ENCODE peak calls at places on chromosomes 16 and 17, in five cellular contexts. One of them, this sample, is unnamed.
A peak's percentile ranks its signal among the peaks of the same experiment; 100 is the strongest.

GRCh38 chr17:78538033-78538776 is 39.0 kb downstream of the DNAH17 start:
- DNase-seq in fibroblast of lung: no peak
- DNase-seq in stomach: no peak
- DNase-seq in right cardiac atrium: peak; percentile 4
- DNase-seq in small intestine: no peak
- DNase-seq in this sample: no peak

GRCh38 chr17:40839194-40839593 is 16.8 kb upstream of the KRT10 start:
- DNase-seq in stomach: no peak
- DNase-seq in small intestine: no peak
- DNase-seq in right cardiac atrium: no peak
- DNase-seq in fibroblast of lung: no peak
- DNase-seq in this sample: no peak

GRCh38 chr16:87190288-87191240 is 126.6 kb downstream of the C16orf95 start:
- DNase-seq in stomach: no peak
- DNase-seq in fibroblast of lung: peak; percentile 66
- DNase-seq in right cardiac atrium: no peak
- DNase-seq in small intestine: no peak
- DNase-seq in this sample: no peak

GRCh38 chr16:70289229-70290098 is at the start of gene AARS1:
- DNase-seq in fibroblast of lung: peak; percentile 100
- DNase-seq in stomach: peak; percentile 96
- DNase-seq in small intestine: peak; percentile 99
- DNase-seq in right cardiac atrium: peak; percentile 98
- DNase-seq in this sample: peak; percentile 97

GRCh38 chr17:38886643-38887010 is 16.8 kb downstream of the LASP1 start:
- DNase-seq in fibroblast of lung: no peak
- DNase-seq in small intestine: peak; percentile 93
- DNase-seq in right cardiac atrium: peak; percentile 49
- DNase-seq in stomach: no peak
- DNase-seq in this sample: no peak

GRCh38 chr16:3659200-3659599 is 4.7 kb downstream of the DNASE1 start:
- DNase-seq in stomach: no peak
- DNase-seq in fibroblast of lung: peak; percentile 29
- DNase-seq in right cardiac atrium: no peak
- DNase-seq in small intestine: no peak
- DNase-seq in this sample: no peak

GRCh38 chr17:1455291-1455747 is 713 bp downstream of the CRK start:
- DNase-seq in stomach: peak; percentile 62
- DNase-seq in fibroblast of lung: peak; percentile 67
- DNase-seq in small intestine: peak; percentile 66
- DNase-seq in right cardiac atrium: peak; percentile 87
- DNase-seq in this sample: peak; percentile 68

GRCh38 chr16:496097-496886 is 31.2 kb upstream of the CAPN15 start:
- DNase-seq in right cardiac atrium: peak; percentile 24
- DNase-seq in fibroblast of lung: no peak
- DNase-seq in small intestine: no peak
- DNase-seq in stomach: no peak
- DNase-seq in this sample: no peak

GRCh38 chr16:80027007-80027965 is 426.7 kb upstream of the MAF start:
- DNase-seq in stomach: peak; percentile 35
- DNase-seq in fibroblast of lung: peak; percentile 97
- DNase-seq in small intestine: peak; percentile 97
- DNase-seq in right cardiac atrium: peak; percentile 61
- DNase-seq in this sample: peak; percentile 40

GRCh38 chr16:89004209-89004831 is 27.3 kb upstream of the CBFA2T3 start:
- DNase-seq in fibroblast of lung: no peak
- DNase-seq in stomach: no peak
- DNase-seq in right cardiac atrium: peak; percentile 81
- DNase-seq in small intestine: peak; percentile 7
- DNase-seq in this sample: peak; percentile 50

GRCh38 chr16:50266337-50267091 is at the start of gene ADCY7:
- DNase-seq in small intestine: peak; percentile 81
- DNase-seq in stomach: peak; percentile 63
- DNase-seq in fibroblast of lung: peak; percentile 91
- DNase-seq in right cardiac atrium: peak; percentile 93
- DNase-seq in this sample: peak; percentile 69

DNA sequence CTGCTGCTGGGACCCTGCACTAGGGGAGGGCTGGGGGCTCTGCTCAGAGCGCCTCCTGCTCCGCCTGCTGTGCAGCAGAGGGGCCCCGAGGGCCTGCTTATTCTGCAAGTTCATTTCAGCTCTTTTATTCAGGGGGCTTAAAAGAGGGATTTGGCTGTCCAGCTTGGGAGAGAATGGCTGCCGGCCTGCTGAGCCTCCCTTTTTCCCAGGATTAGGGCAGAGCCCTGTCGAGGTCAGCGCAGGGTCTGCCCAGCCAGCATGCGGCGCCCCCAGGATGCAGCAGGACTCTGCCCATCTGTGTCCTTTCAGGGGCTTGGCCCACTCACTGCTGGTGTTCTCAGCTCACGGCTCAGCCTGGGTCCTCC is 1.1 kb downstream of the SMIM5 start:
- DNase-seq in stomach: no peak
- DNase-seq in fibroblast of lung: no peak
- DNase-seq in right cardiac atrium: no peak
- DNase-seq in small intestine: no peak
- DNase-seq in this sample: no peak
- H3K4me3 ChIP-seq in stomach: peak overlapping the region; percentile 33
- H3K4me3 ChIP-seq in fibroblast of lung: no peak overlapping the region
- H3K4me3 ChIP-seq in right cardiac atrium: no peak overlapping the region
- H3K4me3 ChIP-seq in small intestine: no peak overlapping the region
- H3K4me3 ChIP-seq in this sample: peak overlapping the region; percentile 64

GRCh38 chr17:65542595-65542994 is 18.9 kb downstream of the AXIN2 start:
- DNase-seq in small intestine: no peak
- DNase-seq in right cardiac atrium: no peak
- DNase-seq in fibroblast of lung: no peak
- DNase-seq in stomach: no peak
- DNase-seq in this sample: no peak
- H3K4me1 ChIP-seq in small intestine: no peaks in the 10 kb centered on the region
- H3K4me1 ChIP-seq in right cardiac atrium: peaks cover 20% of the 10 kb centered on the region
- H3K4me1 ChIP-seq in fibroblast of lung: no peaks in the 10 kb centered on the region
- H3K4me1 ChIP-seq in stomach: peaks cover 24% of the 10 kb centered on the region
- H3K4me1 ChIP-seq in this sample: peaks cover 79% of the 10 kb centered on the region

GRCh38 chr16:14150796-14151195 is 79.7 kb downstream of the MRTFB start:
- DNase-seq in right cardiac atrium: no peak
- DNase-seq in stomach: no peak
- DNase-seq in fibroblast of lung: no peak
- DNase-seq in small intestine: no peak
- DNase-seq in this sample: no peak

GRCh38 chr16:14151256-14152030 is 80.3 kb downstream of the MRTFB start:
- DNase-seq in right cardiac atrium: no peak
- DNase-seq in small intestine: no peak
- DNase-seq in fibroblast of lung: no peak
- DNase-seq in stomach: no peak
- DNase-seq in this sample: no peak

DNA sequence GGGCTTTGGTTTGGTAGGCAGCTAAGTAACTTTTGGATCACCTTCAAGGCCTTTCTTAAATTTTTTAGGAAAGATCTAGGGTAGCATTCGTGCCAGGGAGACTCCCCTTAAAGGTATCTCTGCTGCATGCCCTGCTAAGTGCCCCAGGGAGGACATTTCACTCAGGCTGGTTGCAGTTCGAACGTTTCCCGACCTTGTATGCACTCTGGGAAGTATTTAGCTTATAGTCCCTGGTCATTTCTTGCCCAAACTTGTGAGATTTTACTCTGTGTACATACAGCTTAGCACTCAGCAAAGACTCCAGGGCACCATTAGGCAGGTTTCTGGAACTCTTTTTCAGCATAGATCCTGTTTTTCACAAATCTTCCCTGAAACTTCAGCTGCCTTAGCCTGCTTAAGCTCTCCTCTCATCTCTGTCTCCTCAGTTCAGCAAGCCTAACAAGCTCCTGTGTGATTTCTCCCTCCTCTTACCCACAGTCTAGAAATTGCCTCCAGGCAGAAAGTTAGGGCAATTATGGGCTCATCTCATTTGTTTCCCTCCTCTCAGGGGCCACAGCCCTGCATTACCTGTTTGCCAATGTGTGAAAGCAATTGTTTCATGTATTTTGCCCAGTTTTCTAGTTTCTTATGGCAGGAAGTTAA is 84.6 kb downstream of the MRTFB start:
- DNase-seq in small intestine: no peak
- DNase-seq in fibroblast of lung: no peak
- DNase-seq in stomach: no peak
- DNase-seq in right cardiac atrium: no peak
- DNase-seq in this sample: no peak
- H3K27ac ChIP-seq in small intestine: no peak overlapping the region
- H3K27ac ChIP-seq in fibroblast of lung: no peak overlapping the region
- H3K27ac ChIP-seq in stomach: no peak overlapping the region
- H3K27ac ChIP-seq in right cardiac atrium: peak overlapping the region; percentile 34
- H3K27ac ChIP-seq in this sample: peak overlapping the region; percentile 62

GRCh38 chr16:72938426-72939164 is 109.3 kb downstream of the ZFHX3 start:
- DNase-seq in fibroblast of lung: peak; percentile 88
- DNase-seq in small intestine: peak; percentile 39
- DNase-seq in stomach: peak; percentile 46
- DNase-seq in right cardiac atrium: peak; percentile 98
- DNase-seq in this sample: peak; percentile 92

GRCh38 chr16:72940886-72941285 is 107.0 kb downstream of the ZFHX3 start:
- DNase-seq in fibroblast of lung: no peak
- DNase-seq in stomach: no peak
- DNase-seq in small intestine: no peak
- DNase-seq in right cardiac atrium: no peak
- DNase-seq in this sample: no peak

GRCh38 chr16:72937916-72938315 is 110.0 kb downstream of the ZFHX3 start:
- DNase-seq in small intestine: no peak
- DNase-seq in fibroblast of lung: no peak
- DNase-seq in right cardiac atrium: no peak
- DNase-seq in stomach: no peak
- DNase-seq in this sample: no peak

GRCh38 chr16:72937360-72937759 is 110.6 kb downstream of the ZFHX3 start:
- DNase-seq in fibroblast of lung: no peak
- DNase-seq in small intestine: no peak
- DNase-seq in right cardiac atrium: no peak
- DNase-seq in stomach: no peak
- DNase-seq in this sample: no peak

GRCh38 chr16:72939247-72939646 is 108.7 kb downstream of the ZFHX3 start:
- DNase-seq in small intestine: peak; percentile 49
- DNase-seq in stomach: no peak
- DNase-seq in right cardiac atrium: peak; percentile 77
- DNase-seq in fibroblast of lung: peak; percentile 42
- DNase-seq in this sample: peak; percentile 41
- H3K4me3 ChIP-seq in small intestine: no peak overlapping the region
- H3K4me3 ChIP-seq in stomach: no peak overlapping the region
- H3K4me3 ChIP-seq in right cardiac atrium: no peak overlapping the region
- H3K4me3 ChIP-seq in fibroblast of lung: peak overlapping the region; percentile 3
- H3K4me3 ChIP-seq in this sample: peak overlapping the region; percentile 37

DNA sequence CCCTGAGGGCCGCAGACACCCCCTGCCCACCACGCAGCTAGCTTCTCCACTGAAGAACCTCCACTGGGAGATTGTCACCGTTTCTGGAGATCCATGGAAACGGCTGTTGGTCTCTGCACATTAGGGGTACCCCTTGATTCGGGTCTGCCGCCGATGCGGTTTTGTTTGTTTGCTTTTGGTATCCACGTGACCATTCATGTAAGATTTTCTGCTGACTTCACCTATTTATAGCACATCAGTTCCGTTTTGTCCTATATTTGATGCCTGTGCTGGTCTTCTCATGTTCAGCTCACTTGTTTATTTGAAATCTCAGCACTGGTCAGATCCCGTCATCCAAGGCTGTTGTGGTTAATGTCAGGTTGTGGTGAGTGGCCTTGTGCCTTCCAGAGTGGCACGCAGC is 21.1 kb downstream of the CRAMP1 start:
- DNase-seq in small intestine: no peak
- DNase-seq in stomach: no peak
- DNase-seq in right cardiac atrium: no peak
- DNase-seq in fibroblast of lung: no peak
- DNase-seq in this sample: no peak
- H3K4me1 ChIP-seq in small intestine: no peaks in the 10 kb centered on the region
- H3K4me1 ChIP-seq in stomach: peaks cover 27% of the 10 kb centered on the region
- H3K4me1 ChIP-seq in right cardiac atrium: no peaks in the 10 kb centered on the region
- H3K4me1 ChIP-seq in fibroblast of lung: no peaks in the 10 kb centered on the region
- H3K4me1 ChIP-seq in this sample: peaks cover 8% of the 10 kb centered on the region

GRCh38 chr17:82384051-82384729 is 12.6 kb downstream of the UTS2R start:
- DNase-seq in small intestine: no peak
- DNase-seq in stomach: no peak
- DNase-seq in fibroblast of lung: no peak
- DNase-seq in right cardiac atrium: peak; percentile 38
- DNase-seq in this sample: no peak
- H3K27ac ChIP-seq in small intestine: no peak overlapping the region
- H3K27ac ChIP-seq in stomach: no peak overlapping the region
- H3K27ac ChIP-seq in fibroblast of lung: no peak overlapping the region
- H3K27ac ChIP-seq in right cardiac atrium: no peak overlapping the region
- H3K27ac ChIP-seq in this sample: peak overlapping the region; percentile 77

GRCh38 chr17:45431531-45432404 is 902 bp downstream of the ARHGAP27 start:
- DNase-seq in small intestine: peak; percentile 78
- DNase-seq in stomach: peak; percentile 85
- DNase-seq in right cardiac atrium: peak; percentile 89
- DNase-seq in fibroblast of lung: peak; percentile 39
- DNase-seq in this sample: peak; percentile 56

GRCh38 chr17:45433136-45433535 is 466 bp upstream of the ARHGAP27 start:
- DNase-seq in stomach: no peak
- DNase-seq in right cardiac atrium: no peak
- DNase-seq in small intestine: no peak
- DNase-seq in fibroblast of lung: no peak
- DNase-seq in this sample: no peak

GRCh38 chr17:45430738-45431530 is 1.7 kb downstream of the ARHGAP27 start:
- DNase-seq in stomach: peak; percentile 84
- DNase-seq in fibroblast of lung: no peak
- DNase-seq in right cardiac atrium: peak; percentile 66
- DNase-seq in small intestine: peak; percentile 75
- DNase-seq in this sample: no peak

GRCh38 chr17:45430006-45430737 is 2.5 kb downstream of the ARHGAP27 start:
- DNase-seq in stomach: no peak
- DNase-seq in right cardiac atrium: peak; percentile 51
- DNase-seq in fibroblast of lung: no peak
- DNase-seq in small intestine: peak; percentile 6
- DNase-seq in this sample: no peak

DNA sequence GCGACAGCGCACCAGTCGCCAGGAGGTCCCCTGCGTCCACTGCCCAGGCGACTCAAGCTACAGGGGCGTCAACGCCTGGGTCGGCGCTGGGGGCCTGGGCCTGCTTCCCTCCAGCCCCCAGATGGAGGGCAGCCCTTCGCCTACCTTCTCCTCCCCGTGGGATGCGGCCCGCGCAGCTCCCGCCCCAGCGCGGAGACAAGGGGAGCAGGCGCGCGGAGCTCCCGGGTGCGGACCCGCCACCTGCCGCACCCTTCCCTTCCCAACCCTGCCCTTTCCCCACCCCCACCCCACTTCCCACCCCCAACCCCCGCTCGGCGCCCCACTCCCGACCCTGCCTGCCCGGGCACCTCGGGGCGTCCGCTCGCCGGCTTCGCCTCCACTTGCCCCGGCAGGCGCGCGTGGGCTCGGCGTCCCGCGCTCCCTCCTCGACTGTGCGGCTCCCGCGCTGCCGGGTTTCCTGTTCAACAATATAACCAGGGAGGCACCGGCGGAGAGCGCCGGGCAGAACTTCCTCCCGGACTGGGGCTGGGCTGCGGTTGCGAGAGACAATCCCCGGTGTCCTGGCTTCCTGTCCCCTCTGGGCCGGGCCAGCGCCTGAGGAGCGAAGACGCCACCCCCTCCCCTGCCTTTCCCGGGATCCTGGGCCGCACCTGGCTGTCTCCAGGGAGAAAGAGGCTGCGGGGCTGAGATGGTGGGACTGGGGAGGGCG is at the start of gene ARHGAP27:
- DNase-seq in stomach: peak; percentile 54
- DNase-seq in fibroblast of lung: peak; percentile 7
- DNase-seq in small intestine: peak; percentile 39
- DNase-seq in right cardiac atrium: peak; percentile 89
- DNase-seq in this sample: peak; percentile 71
- H3K4me3 ChIP-seq in stomach: peak within 1 kb of the TSS; percentile 47
- H3K4me3 ChIP-seq in fibroblast of lung: peak within 1 kb of the TSS; percentile 34
- H3K4me3 ChIP-seq in small intestine: peak within 1 kb of the TSS; percentile 51
- H3K4me3 ChIP-seq in right cardiac atrium: peak within 1 kb of the TSS; percentile 50
- H3K4me3 ChIP-seq in this sample: peak within 1 kb of the TSS; percentile 74

GRCh38 chr17:4488989-4489595 is 9.6 kb upstream of the SPNS2 start:
- DNase-seq in stomach: peak; percentile 59
- DNase-seq in small intestine: no peak
- DNase-seq in fibroblast of lung: no peak
- DNase-seq in right cardiac atrium: no peak
- DNase-seq in this sample: no peak
- H3K4me1 ChIP-seq in stomach: peaks cover 5% of the 10 kb centered on the region
- H3K4me1 ChIP-seq in small intestine: no peaks in the 10 kb centered on the region
- H3K4me1 ChIP-seq in fibroblast of lung: no peaks in the 10 kb centered on the region
- H3K4me1 ChIP-seq in right cardiac atrium: no peaks in the 10 kb centered on the region
- H3K4me1 ChIP-seq in this sample: peaks cover 16% of the 10 kb centered on the region